ENCODE peak calls at places on chromosomes 7 and 10, in eight cellular contexts. G is K562, C is tibial nerve, O is stomach, W is HepG2, E is adrenal gland, F is transverse colon, H is vagina. D is an unnamed sample.

GRCh38 chr7:18234519-18234918 is 206.9 kb upstream of the PRPS1L1 start:
- DNase-seq in G (no peak), C (no peak), O (no peak), W (no peak), E (no peak), F (no peak), H (no peak), D (no peak)

GRCh38 chr7:107924841-107925490 is 34.0 kb downstream of the DLD start:
- DNase-seq in G (no peak), C (no peak), O (no peak), W (no peak), E (no peak), F (no peak), H (no peak), D (no peak)

GRCh38 chr7:112462236-112462635 is 12.0 kb downstream of the IFRD1 start:
- DNase-seq in G (no peak), C (peak), O (peak), W (peak), E (peak), F (peak), H (no peak), D (no peak)

GRCh38 chr10:58291538-58292174 is 22.7 kb downstream of the CISD1 start:
- DNase-seq in G (peak), C (peak), O (no peak), W (peak), E (peak), F (no peak), H (no peak), D (peak)

GRCh38 chr7:74288034-74288881 is 949 bp upstream of the CLIP2 start:
- DNase-seq in G (peak), C (no peak), O (no peak), W (no peak), E (no peak), F (no peak), H (no peak), D (no peak)

GRCh38 chr10:131769691-131770090 is 131.1 kb upstream of the PPP2R2D start:
- DNase-seq in G (no peak), C (no peak), O (no peak), W (no peak), E (no peak), F (no peak), H (no peak), D (no peak)

GRCh38 chr10:48495282-48496045 is 109.4 kb downstream of the ARHGAP22 start:
- DNase-seq in G (no peak), C (no peak), O (peak), W (no peak), E (no peak), F (no peak), H (peak), D (no peak)

GRCh38 chr7:21916629-21917028 is 29.1 kb downstream of the CDCA7L start:
- DNase-seq in G (no peak), C (no peak), O (no peak), W (no peak), E (no peak), F (no peak), H (no peak), D (no peak)

GRCh38 chr10:107616031-107616430 is 451.5 kb upstream of the SORCS1 start:
- DNase-seq in G (no peak), C (no peak), O (no peak), W (no peak), E (no peak), F (no peak), H (no peak), D (no peak)

GRCh38 chr10:79947787-79948424 is 999 bp downstream of the SFTPD start:
- DNase-seq in G (no peak), C (no peak), O (no peak), W (no peak), E (no peak), F (no peak), H (no peak), D (no peak)

GRCh38 chr7:90910136-90910535 is 314.0 kb downstream of the CDK14 start:
- DNase-seq in G (no peak), C (no peak), O (no peak), W (no peak), E (no peak), F (no peak), H (no peak), D (no peak)

GRCh38 chr7:30888783-30889182 is 22.9 kb upstream of the AQP1 start:
- DNase-seq in G (no peak), C (peak), O (no peak), W (no peak), E (peak), F (no peak), H (no peak), D (no peak)

GRCh38 chr7:133543657-133544056 is 290.8 kb downstream of the EXOC4 start:
- DNase-seq in G (no peak), C (no peak), O (no peak), W (no peak), E (no peak), F (no peak), H (no peak), D (no peak)

GRCh38 chr10:132524443-132525285 is 12.9 kb upstream of the INPP5A start:
- DNase-seq in G (no peak), C (no peak), O (no peak), W (no peak), E (peak), F (peak), H (no peak), D (no peak)

DNA sequence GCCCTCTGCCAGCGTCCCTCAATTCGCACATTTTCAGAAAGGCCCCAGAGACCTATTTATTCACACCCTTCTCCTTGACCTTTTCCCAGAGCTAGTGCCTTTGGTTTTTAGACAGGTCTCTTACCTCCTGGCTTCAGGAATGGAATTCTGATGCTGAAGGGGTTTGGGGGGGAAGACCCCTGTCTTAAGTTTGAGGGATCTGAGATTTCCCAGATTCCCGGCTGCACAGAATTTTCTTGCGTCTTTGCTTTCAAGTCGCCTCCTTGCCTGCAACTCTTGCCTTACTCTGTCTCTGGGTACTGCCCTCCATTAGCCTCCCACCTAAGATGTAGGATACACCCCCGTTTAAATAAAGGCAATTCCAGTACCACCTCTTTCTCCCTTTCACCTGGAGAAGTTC is 1.9 kb downstream of the GATA3 start:
- DNase-seq in G (no peak), C (no peak), O (no peak), W (no peak), E (no peak), F (no peak), H (no peak), D (no peak)
- H3K27ac ChIP-seq in G (no peak), C (no peak), O (peak), W (no peak), E (no peak), F (peak), H (peak), D (no peak)

DNA sequence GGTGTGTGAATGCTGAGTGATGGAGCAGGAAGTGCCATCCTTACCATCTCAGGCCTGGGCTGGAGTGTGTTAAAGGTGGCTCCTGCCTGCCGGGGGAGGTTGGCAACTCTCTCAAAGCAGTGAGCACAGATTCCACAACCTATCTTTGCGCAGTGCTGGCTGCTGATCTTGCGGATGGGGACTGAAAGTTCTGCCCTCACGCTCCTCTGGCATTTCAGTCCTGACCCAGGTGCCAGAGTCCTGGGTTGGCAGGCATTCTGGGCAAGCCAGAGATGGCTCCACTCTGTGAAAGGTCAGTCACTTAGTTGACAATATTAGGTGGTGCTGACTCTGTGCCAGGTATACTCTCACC is 315.5 kb downstream of the RPS24 start:
- DNase-seq in G (no peak), C (no peak), O (no peak), W (no peak), E (peak), F (no peak), H (peak), D (no peak)
- TF ChIP-seq POLR2A in G (no peak), C (no peak), O (no peak), W (no peak), E (no peak), F (no peak), H (no peak), D (no peak)

DNA sequence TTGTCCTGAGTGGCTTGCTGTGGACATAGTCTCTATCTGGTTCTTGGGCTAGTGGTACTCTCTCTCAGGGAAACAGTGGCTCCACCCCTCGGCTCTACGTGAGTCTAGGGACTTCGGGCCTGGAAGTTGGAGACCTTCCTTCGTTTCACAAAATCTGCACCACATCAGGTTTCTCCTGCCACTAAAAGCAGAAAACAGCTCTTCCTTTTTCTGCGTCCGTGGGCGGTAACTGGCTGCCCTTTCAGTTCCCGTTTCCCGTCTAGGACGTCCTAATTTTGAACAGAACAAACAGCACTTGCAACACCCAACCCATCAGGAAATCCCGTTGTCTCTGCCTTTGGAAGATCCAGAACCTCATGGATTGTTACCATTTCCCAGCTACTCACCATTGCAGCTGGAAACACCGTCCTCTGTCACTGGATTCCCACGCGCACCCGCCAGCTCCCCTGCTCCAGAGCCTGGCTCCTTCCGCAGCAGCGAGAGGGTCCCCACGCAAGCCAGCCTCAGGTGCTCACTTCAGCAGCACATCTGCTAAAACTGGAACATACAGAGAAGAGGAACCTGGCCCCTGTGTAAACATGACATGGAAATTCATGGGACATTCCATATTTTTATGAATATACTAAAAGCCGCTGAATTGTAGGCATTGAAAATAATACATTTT is 311.4 kb upstream of the AKR1E2 start:
- DNase-seq in G (no peak), C (peak), O (no peak), W (no peak), E (peak), F (peak), H (no peak), D (peak)
- H3K27ac ChIP-seq in G (no peak), C (peak), O (peak), W (no peak), E (no peak), F (peak), H (peak), D (no peak)

GRCh38 chr7:16758634-16759602 is 5.4 kb downstream of the TSPAN13 start:
- DNase-seq in G (no peak), C (no peak), O (no peak), W (no peak), E (no peak), F (no peak), H (no peak), D (no peak)

GRCh38 chr7:16754869-16755317 is 1.3 kb downstream of the TSPAN13 start:
- DNase-seq in G (no peak), C (no peak), O (no peak), W (no peak), E (no peak), F (no peak), H (no peak), D (no peak)

GRCh38 chr7:16753932-16754571 is 497 bp downstream of the TSPAN13 start:
- DNase-seq in G (peak), C (no peak), O (peak), W (peak), E (peak), F (peak), H (no peak), D (peak)

GRCh38 chr7:16755397-16755796 is 1.8 kb downstream of the TSPAN13 start:
- DNase-seq in G (no peak), C (no peak), O (no peak), W (no peak), E (no peak), F (no peak), H (no peak), D (no peak)

GRCh38 chr7:16753102-16753931 is at the start of gene TSPAN13:
- DNase-seq in G (peak), C (peak), O (peak), W (peak), E (peak), F (peak), H (no peak), D (peak)
- TF ChIP-seq POLR2A in G (peak), C (no peak), O (no peak), W (no peak), E (peak), F (peak), H (peak), D (no peak)

D was measured in testis.